ENCODE peak calls at places on chromosome 2, in four cellular contexts. G, V, N and C are unnamed samples.

GRCh38 chr2:9179572-9180201 is 26.9 kb upstream of the ASAP2 start:
- DNase-seq in N (peak; percentile 52), G (no peak), V (peak; percentile 96), C (no peak)

GRCh38 chr2:218807626-218808025 is 24.0 kb downstream of the PRKAG3 start:
- DNase-seq in V (no peak), G (no peak), N (no peak), C (no peak)

GRCh38 chr2:128316777-128317185 is 1.9 kb downstream of the HS6ST1 start:
- DNase-seq in V (no peak), N (no peak), G (no peak), C (no peak)

GRCh38 chr2:71833855-71834554 is 313.7 kb downstream of the CYP26B1 start:
- DNase-seq in G (no peak), N (peak; percentile 59), V (peak; percentile 78), C (no peak)

GRCh38 chr2:75390184-75390583 is 170.6 kb downstream of the EVA1A start:
- DNase-seq in V (no peak), N (no peak), G (no peak), C (no peak)

GRCh38 chr2:35294636-35295263 is 1060.8 kb upstream of the CRIM1 start:
- DNase-seq in G (no peak), N (no peak), V (no peak), C (no peak)

GRCh38 chr2:121055501-121055900 is 229.5 kb downstream of the TFCP2L1 start:
- DNase-seq in V (no peak), G (no peak), N (no peak), C (no peak)

GRCh38 chr2:196677404-196677803 is 37.9 kb downstream of the CCDC150 start:
- DNase-seq in N (no peak), V (peak; percentile 66), G (no peak), C (no peak)

GRCh38 chr2:239289545-239289944 is 111.3 kb downstream of the HDAC4 start:
- DNase-seq in N (no peak), V (no peak), G (no peak), C (peak; percentile 63)

DNA sequence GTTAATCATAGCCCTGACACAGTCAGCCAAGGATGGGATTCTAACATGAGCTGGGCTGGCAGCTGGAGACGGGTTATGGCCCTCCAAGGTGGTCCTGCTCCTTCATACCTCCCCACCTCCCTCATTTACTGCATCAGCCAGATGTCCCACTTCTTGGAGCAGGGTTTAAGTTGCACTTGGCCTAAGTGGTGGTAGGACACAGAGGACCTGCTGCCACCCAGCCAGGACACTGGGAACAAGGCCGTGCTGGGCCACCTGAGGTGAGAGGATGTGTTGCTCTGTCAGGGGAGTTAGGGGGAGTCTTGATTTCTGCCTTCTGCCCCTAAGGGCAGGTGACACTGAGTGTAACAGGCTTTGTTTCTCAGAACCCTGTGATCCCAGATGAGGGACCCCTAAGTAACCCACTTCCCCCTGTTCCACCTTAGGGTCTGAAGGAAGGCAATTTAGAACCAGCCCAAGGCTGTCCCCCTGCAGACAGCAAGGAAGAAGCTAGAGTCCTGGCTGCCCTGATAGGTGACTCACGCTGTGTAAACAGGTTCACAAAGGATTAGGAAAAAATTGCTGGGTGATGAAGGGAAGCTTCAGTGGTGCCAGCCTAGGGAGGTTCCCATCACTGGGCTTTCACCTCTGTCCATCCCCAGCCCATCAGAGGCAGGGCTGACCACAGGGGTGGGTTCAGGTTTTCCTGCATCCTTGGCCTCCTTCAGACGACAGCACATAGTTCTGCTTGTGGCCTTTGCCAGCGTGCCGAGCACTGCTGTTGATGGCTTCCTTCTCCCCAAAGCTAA is 114.3 kb upstream of the MCFD2 start:
- DNase-seq in N (no peak), V (peak; percentile 61), G (no peak), C (no peak)
- TF ChIP-seq CTCF in N (no peak), V (no peak), G (no peak), C (no peak)

DNA sequence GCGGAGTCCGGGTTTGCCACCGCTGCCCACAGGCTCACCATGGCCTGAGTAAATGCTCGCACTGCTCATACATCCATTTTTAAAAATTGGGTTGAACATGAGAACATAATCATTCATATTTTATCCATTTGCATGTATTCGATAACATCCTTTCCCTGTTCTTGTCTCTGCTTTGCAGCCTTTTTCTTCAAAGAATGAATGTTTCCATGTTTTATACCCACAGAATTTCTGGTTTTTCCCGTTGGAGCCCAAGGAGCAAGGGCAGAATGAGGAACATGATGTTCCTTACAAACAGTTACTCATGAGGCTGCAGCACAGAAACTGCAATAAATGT is 146.5 kb downstream of the CCDC74A start:
- DNase-seq in N (no peak), G (no peak), V (no peak), C (no peak)
- TF ChIP-seq CTCF in N (no peak), G (no peak), V (no peak), C (peak; percentile 41)

DNA sequence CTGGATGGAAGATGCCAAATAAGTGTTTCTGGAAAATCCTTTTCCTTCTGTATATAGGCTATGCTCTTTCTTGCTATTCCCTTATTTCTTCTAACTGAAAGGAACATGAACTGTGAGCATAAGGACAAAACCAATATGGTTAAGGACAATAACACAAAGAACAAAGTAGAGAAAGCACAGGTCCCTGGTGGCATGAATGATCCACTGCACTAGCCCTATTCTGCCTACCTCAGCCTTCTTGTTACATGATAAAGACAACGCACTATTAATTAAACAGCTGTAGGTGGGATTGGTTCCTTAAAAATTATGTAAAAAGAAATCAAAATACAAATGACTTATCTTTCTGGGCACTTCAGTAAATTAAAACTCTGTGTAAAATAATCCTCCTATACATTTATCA is 1.9 kb upstream of the WDR75 start:
- DNase-seq in N (no peak), V (peak; percentile 27), G (no peak), C (no peak)
- TF ChIP-seq CTCF in N (no peak), V (no peak), G (peak; percentile 51), C (no peak)

GRCh38 chr2:215880970-215881369 is 132.4 kb downstream of the MREG start:
- DNase-seq in G (no peak), N (no peak), V (no peak), C (no peak)

GRCh38 chr2:215882689-215883088 is 130.7 kb downstream of the MREG start:
- DNase-seq in G (no peak), V (peak; percentile 63), N (no peak), C (no peak)

GRCh38 chr2:215881582-215881981 is 131.8 kb downstream of the MREG start:
- DNase-seq in V (peak; percentile 58), G (no peak), N (no peak), C (no peak)

GRCh38 chr2:215878476-215879063 is 134.8 kb downstream of the MREG start:
- DNase-seq in V (peak; percentile 43), G (no peak), N (no peak), C (no peak)

DNA sequence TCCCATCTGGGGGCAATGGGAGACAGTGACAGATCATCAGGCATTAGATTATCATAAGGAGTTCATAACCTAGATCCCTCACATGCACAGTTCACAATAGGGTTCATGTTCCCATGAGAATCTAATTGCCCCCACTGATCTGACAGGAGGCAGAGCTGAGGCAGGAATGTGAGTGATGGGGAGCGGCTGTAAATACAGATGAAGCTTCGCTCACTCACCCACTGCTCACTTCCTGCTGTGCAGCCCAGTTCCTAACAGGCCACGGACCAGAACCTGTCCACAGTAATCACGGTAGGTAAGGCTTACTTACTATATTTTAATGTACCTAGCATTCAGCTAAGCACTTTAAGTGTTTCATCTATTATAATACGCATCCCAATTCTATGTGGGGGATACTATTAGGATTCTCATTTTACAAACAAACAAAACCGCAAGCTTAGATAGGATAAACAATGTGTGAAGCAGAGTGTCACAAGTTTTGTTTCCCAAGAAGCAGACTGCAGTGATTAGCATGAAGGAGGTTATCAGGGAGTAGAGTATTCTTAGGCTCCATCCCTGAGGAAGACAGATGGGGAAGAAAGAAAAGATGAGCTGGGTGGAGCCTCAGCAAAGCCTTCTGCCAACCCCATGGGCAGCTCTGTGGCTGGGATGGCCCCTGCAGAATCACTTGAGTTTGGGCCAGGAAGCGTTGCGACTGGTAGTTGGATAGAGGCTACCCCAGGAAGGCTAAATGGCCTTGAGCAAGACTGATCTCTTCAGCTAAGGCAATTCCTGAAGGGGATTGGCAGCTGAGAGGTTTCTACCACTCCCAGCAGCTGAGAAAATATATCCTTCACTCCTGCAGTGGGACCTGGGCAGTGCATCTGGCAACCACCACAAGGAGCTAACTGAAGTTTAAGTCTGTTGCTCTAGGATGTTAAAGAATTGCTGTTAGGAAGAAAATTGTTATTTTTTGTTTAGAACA is 133.1 kb downstream of the MREG start:
- DNase-seq in G (no peak), V (no peak), N (no peak), C (no peak)
- TF ChIP-seq CTCF in G (no peak), V (no peak), N (no peak), C (no peak)

DNA sequence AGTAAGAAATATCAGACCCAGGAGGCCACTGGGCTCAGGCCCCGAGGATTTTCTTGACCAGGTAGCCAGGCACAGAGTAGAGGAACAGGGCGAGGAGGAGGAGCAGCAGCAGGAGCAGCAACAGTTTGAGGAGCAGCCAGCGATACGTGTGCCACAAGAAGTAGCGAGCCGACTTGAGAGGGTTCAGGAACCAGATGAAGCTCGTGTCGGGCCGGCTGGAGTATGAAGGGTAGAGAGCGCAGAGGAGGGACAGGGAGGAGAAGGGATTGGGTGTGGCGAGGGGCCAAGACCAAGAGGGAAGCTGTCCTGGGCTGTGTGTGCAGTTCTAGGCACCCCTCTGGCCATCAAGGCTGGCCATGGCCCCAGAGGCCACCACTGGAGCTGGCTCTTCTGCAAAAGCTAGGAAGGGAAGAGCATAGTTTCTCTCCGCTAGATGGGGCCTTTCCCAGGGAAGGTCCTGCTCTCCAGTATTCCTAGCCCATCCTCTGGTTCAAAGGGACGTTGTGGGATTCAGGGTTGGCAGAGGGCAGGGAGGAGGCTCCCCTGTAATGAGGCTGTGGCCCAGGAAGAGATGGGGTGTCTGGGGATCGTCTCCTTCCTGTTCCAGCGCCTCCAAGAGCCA is 17.8 kb downstream of the OTOF start:
- DNase-seq in G (no peak), N (no peak), V (no peak), C (no peak)
- TF ChIP-seq CTCF in G (no peak), N (no peak), V (peak; percentile 13), C (no peak)

GRCh38 chr2:53568463-53568862 is 199.1 kb upstream of the CHAC2 start:
- DNase-seq in G (no peak), N (no peak), V (no peak), C (no peak)

GRCh38 chr2:53567073-53567472 is 200.5 kb upstream of the CHAC2 start:
- DNase-seq in N (no peak), G (no peak), V (no peak), C (no peak)

GRCh38 chr2:53572696-53573095 is 194.9 kb upstream of the CHAC2 start:
- DNase-seq in V (no peak), G (no peak), N (no peak), C (no peak)

GRCh38 chr2:53575606-53576360 is 191.8 kb upstream of the CHAC2 start:
- DNase-seq in V (no peak), G (no peak), N (no peak), C (no peak)

GRCh38 chr2:53569957-53570727 is 197.5 kb upstream of the CHAC2 start:
- DNase-seq in G (no peak), N (no peak), V (no peak), C (no peak)
- TF ChIP-seq CTCF in G (no peak), N (no peak), V (no peak), C (no peak)